ENCODE peak calls at places on chromosome 2, in six cellular contexts. R is retinal pigment epithelial cell; S is neuronal stem cell; Z is stimulated activated CD8-positive, alpha-beta memory T cell treated with anti-CD3 and anti-CD28 coated beads, Interleukin-4, amount 100 ng/mL, for 24 hours; I is AG04449; M is effector memory CD4-positive, alpha-beta T cell. E is an unnamed sample.

GRCh38 chr2:24824966-24825882 is 32.0 kb downstream of the CENPO start:
- DNase-seq in S (no peak), I (no peak), Z (no peak), M (no peak), R (no peak), E (no peak)

GRCh38 chr2:205733648-205734047 is 51.3 kb downstream of the NRP2 start:
- DNase-seq in M (no peak), S (peak), Z (no peak), R (no peak), I (no peak), E (no peak)

GRCh38 chr2:47724221-47724981 is 58.5 kb upstream of the MSH6 start:
- DNase-seq in Z (no peak), S (no peak), I (no peak), M (no peak), R (no peak), E (no peak)

GRCh38 chr2:76953733-76954347 is 568.3 kb downstream of the LRRTM4 start:
- DNase-seq in I (no peak), Z (no peak), S (peak), R (peak), M (no peak), E (no peak)

GRCh38 chr2:23418056-23418455 is 33.1 kb downstream of the KLHL29 start:
- DNase-seq in M (no peak), I (no peak), R (no peak), S (no peak), Z (no peak), E (no peak)

GRCh38 chr2:225041871-225042799 is at the start of gene DOCK10:
- DNase-seq in R (no peak), Z (peak), M (peak), I (no peak), S (peak), E (peak)

GRCh38 chr2:178142274-178143065 is 30.2 kb downstream of the RBM45 start:
- DNase-seq in Z (no peak), S (no peak), I (no peak), M (no peak), R (no peak), E (no peak)

GRCh38 chr2:26934335-26934724 is 36.1 kb upstream of the MAPRE3 start:
- DNase-seq in M (no peak), R (no peak), S (no peak), Z (no peak), I (no peak), E (no peak)

GRCh38 chr2:9108210-9108967 is 98.2 kb upstream of the ASAP2 start:
- DNase-seq in M (no peak), S (no peak), Z (no peak), I (no peak), R (no peak), E (no peak)

GRCh38 chr2:203446071-203446481 is 89.0 kb downstream of the RAPH1 start:
- DNase-seq in Z (no peak), M (no peak), S (no peak), R (no peak), I (no peak), E (no peak)

GRCh38 chr2:16030206-16031054 is 90.1 kb downstream of the MYCN start:
- DNase-seq in R (no peak), Z (no peak), S (peak), I (no peak), M (no peak), E (no peak)

GRCh38 chr2:162258686-162259085 is 15.4 kb upstream of the FAP start:
- DNase-seq in S (no peak), Z (no peak), R (no peak), I (no peak), M (no peak), E (no peak)

GRCh38 chr2:238203104-238203972 is at the start of gene ILKAP:
- DNase-seq in R (peak), S (peak), M (peak), I (no peak), Z (peak), E (peak)

GRCh38 chr2:133025004-133025403 is 355.0 kb upstream of the LYPD1 start:
- DNase-seq in R (no peak), Z (no peak), I (no peak), M (no peak), S (no peak), E (no peak)

GRCh38 chr2:96687266-96687665 is 44.7 kb downstream of the FER1L5 start:
- DNase-seq in I (no peak), R (no peak), Z (no peak), M (no peak), S (no peak), E (no peak)

GRCh38 chr2:54065411-54065810 is 50.0 kb upstream of the ACYP2 start:
- DNase-seq in M (no peak), Z (no peak), I (peak), S (no peak), R (no peak), E (no peak)

GRCh38 chr2:166632616-166633015 is 138.6 kb upstream of the SCN7A start:
- DNase-seq in M (no peak), Z (no peak), R (peak), I (peak), S (no peak), E (no peak)

GRCh38 chr2:100482741-100483140 is 12.5 kb downstream of the NMS start:
- DNase-seq in S (no peak), M (no peak), Z (no peak), I (no peak), R (no peak), E (no peak)

GRCh38 chr2:223952280-223952968 is 4.8 kb upstream of the MRPL44 start:
- DNase-seq in S (peak), M (no peak), I (no peak), Z (no peak), R (no peak), E (no peak)

GRCh38 chr2:176638167-176639015 is 369.1 kb downstream of the MTX2 start:
- DNase-seq in I (no peak), S (peak), Z (peak), R (no peak), M (no peak), E (peak)

GRCh38 chr2:108542071-108542470 is 7.8 kb downstream of the LIMS1 start:
- DNase-seq in S (no peak), R (no peak), I (no peak), Z (no peak), M (no peak), E (no peak)

GRCh38 chr2:232230557-232230956 is 148.0 kb upstream of the ALPP start:
- DNase-seq in Z (no peak), M (no peak), I (no peak), R (no peak), S (peak), E (no peak)

GRCh38 chr2:12918841-12919445 is 202.2 kb downstream of the TRIB2 start:
- DNase-seq in R (peak), S (no peak), I (peak), Z (no peak), M (no peak), E (no peak)

GRCh38 chr2:238239552-238239871 is 326 bp downstream of the HES6 start:
- DNase-seq in R (no peak), M (no peak), Z (no peak), S (no peak), I (no peak), E (peak)

GRCh38 chr2:148165975-148166374 is 145.1 kb downstream of the MBD5 start:
- DNase-seq in I (no peak), M (no peak), Z (no peak), R (no peak), S (no peak), E (no peak)

GRCh38 chr2:118668431-118669424 is 178.7 kb downstream of the EN1 start:
- DNase-seq in S (peak), Z (no peak), R (peak), I (peak), M (no peak), E (no peak)

GRCh38 chr2:185255566-185255965 is 483.0 kb upstream of the FSIP2 start:
- DNase-seq in S (no peak), M (no peak), R (peak), Z (no peak), I (no peak), E (no peak)

GRCh38 chr2:206981739-206982336 is 42.5 kb downstream of the CPO start:
- DNase-seq in M (peak), I (no peak), R (peak), Z (peak), S (peak), E (peak)

GRCh38 chr2:85649201-85650190 is 18.5 kb downstream of the SFTPB start:
- DNase-seq in S (no peak), R (peak), Z (no peak), M (no peak), I (peak), E (no peak)

E was measured in T follicular helper cell.